ENCODE peak calls at places on chromosomes 7 and 10, in five cellular contexts. E, Z, I, A and G are unnamed samples.
A peak's percentile ranks its signal among the peaks of the same experiment; 100 is the strongest.

GRCh38 chr10:99964791-99965190 is 45.0 kb downstream of the DNMBP start:
- DNase-seq in E (no peak), Z (no peak), I (no peak), A (no peak), G (no peak)

GRCh38 chr10:122864901-122865300 is 14.5 kb downstream of the FAM24B start:
- DNase-seq in E (no peak), Z (no peak), I (no peak), A (no peak), G (no peak)

GRCh38 chr10:132186488-132187413 is at the start of gene DPYSL4:
- DNase-seq in E (peak; percentile 27), Z (peak; percentile 25), I (no peak), A (no peak), G (peak; percentile 43)

GRCh38 chr7:51428226-51428887 is 111.7 kb upstream of the COBL start:
- DNase-seq in E (no peak), Z (no peak), I (no peak), A (peak; percentile 11), G (no peak)

GRCh38 chr7:144791488-144791887 is 44.4 kb downstream of the TPK1 start:
- DNase-seq in E (no peak), Z (no peak), I (no peak), A (no peak), G (no peak)

GRCh38 chr7:151822541-151823181 is 54.3 kb downstream of the PRKAG2 start:
- DNase-seq in E (no peak), Z (no peak), I (no peak), A (no peak), G (no peak)

GRCh38 chr10:21972584-21972983 is 30.9 kb downstream of the DNAJC1 start:
- DNase-seq in E (no peak), Z (no peak), I (no peak), A (no peak), G (no peak)

GRCh38 chr10:66844176-66844947 is 81.5 kb upstream of the LRRTM3 start:
- DNase-seq in E (no peak), Z (no peak), I (no peak), A (no peak), G (no peak)

GRCh38 chr7:32428546-32428945 is 61.6 kb downstream of the LSM5 start:
- DNase-seq in E (no peak), Z (no peak), I (no peak), A (no peak), G (no peak)

GRCh38 chr10:89295597-89295996 is 6.2 kb upstream of the IFIT2 start:
- DNase-seq in E (no peak), Z (no peak), I (no peak), A (no peak), G (no peak)

GRCh38 chr7:21367081-21367480 is 60.8 kb upstream of the SP4 start:
- DNase-seq in E (no peak), Z (no peak), I (no peak), A (no peak), G (no peak)

GRCh38 chr10:105068497-105068896 is 427.4 kb downstream of the SORCS3 start:
- DNase-seq in E (no peak), Z (no peak), I (no peak), A (no peak), G (no peak)

GRCh38 chr10:68666280-68666760 is 54.7 kb upstream of the CCAR1 start:
- DNase-seq in E (peak; percentile 20), Z (no peak), I (no peak), A (peak; percentile 76), G (no peak)

GRCh38 chr10:100878291-100878910 is 34.4 kb upstream of the SLF2 start:
- DNase-seq in E (peak; percentile 84), Z (peak; percentile 60), I (peak; percentile 76), A (peak; percentile 71), G (no peak)

GRCh38 chr7:117076426-117076943 is 123.2 kb downstream of the ST7 start:
- DNase-seq in E (no peak), Z (no peak), I (no peak), A (no peak), G (no peak)

GRCh38 chr7:111803015-111803758 is 240.9 kb upstream of the IMMP2L start:
- DNase-seq in E (no peak), Z (no peak), I (no peak), A (peak; percentile 24), G (no peak)

GRCh38 chr10:30270247-30270646 is 78.8 kb downstream of the MTPAP start:
- DNase-seq in E (peak; percentile 3), Z (no peak), I (no peak), A (no peak), G (no peak)

GRCh38 chr7:102042016-102042656 is 224.7 kb downstream of the CUX1 start:
- DNase-seq in E (peak; percentile 70), Z (no peak), I (no peak), A (peak; percentile 69), G (no peak)

GRCh38 chr10:69757206-69757552 is 44.5 kb upstream of the COL13A1 start:
- DNase-seq in E (no peak), Z (no peak), I (no peak), A (no peak), G (no peak)

GRCh38 chr7:98459529-98459928 is 58.6 kb upstream of the BAIAP2L1 start:
- DNase-seq in E (no peak), Z (no peak), I (no peak), A (no peak), G (no peak)

GRCh38 chr10:125208854-125209545 is 48.6 kb upstream of the CTBP2 start:
- DNase-seq in E (no peak), Z (no peak), I (no peak), A (no peak), G (no peak)

GRCh38 chr10:43407576-43408330 is 1.2 kb downstream of the HNRNPF start:
- DNase-seq in E (peak; percentile 60), Z (peak; percentile 86), I (peak; percentile 75), A (peak; percentile 85), G (peak; percentile 91)

GRCh38 chr10:11515596-11516418 is 95.6 kb downstream of the USP6NL start:
- DNase-seq in E (peak; percentile 42), Z (peak; percentile 39), I (peak; percentile 72), A (peak; percentile 54), G (peak; percentile 49)

GRCh38 chr10:104337527-104337984 is 709 bp downstream of the ITPRIP start:
- DNase-seq in E (no peak), Z (no peak), I (peak; percentile 46), A (peak; percentile 6), G (no peak)